ENCODE peak calls at places on chromosome 11, in four cellular contexts. X, J, C and Z are unnamed samples.

GRCh38 chr11:64652586-64653387 is 61.8 kb downstream of the SLC22A12 start:
- DNase-seq in J (peak), X (peak), C (peak), Z (peak)

GRCh38 chr11:105899776-105900175 is 122.3 kb downstream of the MSANTD4 start:
- DNase-seq in X (no peak), J (no peak), C (no peak), Z (peak)

GRCh38 chr11:71062199-71062598 is 190.2 kb downstream of the SHANK2 start:
- DNase-seq in C (no peak), X (no peak), J (no peak), Z (no peak)

GRCh38 chr11:122601131-122602125 is 54.1 kb upstream of the UBASH3B start:
- DNase-seq in C (no peak), X (no peak), J (no peak), Z (peak)

GRCh38 chr11:66580803-66581202 is 12.1 kb downstream of the CCDC87 start:
- DNase-seq in C (no peak), J (no peak), X (no peak), Z (peak)

GRCh38 chr11:64870176-64870892 is 8.1 kb downstream of the EHD1 start:
- DNase-seq in C (no peak), X (no peak), J (no peak), Z (peak)

GRCh38 chr11:65279713-65280459 is 18.1 kb downstream of the POLA2 start:
- DNase-seq in C (no peak), X (peak), J (no peak), Z (peak)

GRCh38 chr11:73315288-73316020 is 7.4 kb downstream of the ARHGEF17 start:
- DNase-seq in X (no peak), J (no peak), C (no peak), Z (no peak)

GRCh38 chr11:132158091-132158490 is 787.7 kb downstream of the NTM start:
- DNase-seq in X (peak), C (no peak), J (no peak), Z (peak)

GRCh38 chr11:73760066-73760679 is 701 bp downstream of the RAB6A start:
- DNase-seq in J (peak), X (peak), C (no peak), Z (peak)